ENCODE peak calls at places on chromosomes 1 and 21, in four cellular contexts. M, D, W and I are unnamed samples. For H3K9me3 and H3K4me1, the result is how much of the 10 kb centered on the place peaks cover.

GRCh38 chr1:54283214-54283996 is 83.4 kb downstream of the MRPL37 start:
- DNase-seq in M (no peak), D (no peak), W (no peak), I (no peak)

GRCh38 chr1:234925440-234926251 is 203.0 kb downstream of the TOMM20 start:
- DNase-seq in M (no peak), D (no peak), W (no peak), I (no peak)

GRCh38 chr1:48761986-48762385 is 14.7 kb downstream of the BEND5 start:
- DNase-seq in M (no peak), D (no peak), W (no peak), I (no peak)

GRCh38 chr21:44519346-44520325 is 20.4 kb downstream of the KRTAP10-1 start:
- DNase-seq in M (no peak), D (no peak), W (no peak), I (no peak)

GRCh38 chr1:242019018-242019417 is 20.1 kb upstream of the MAP1LC3C start:
- DNase-seq in M (no peak), D (no peak), W (no peak), I (no peak)

GRCh38 chr1:154861607-154862094 is 8.4 kb downstream of the KCNN3 start:
- DNase-seq in M (no peak), D (no peak), W (no peak), I (peak)

GRCh38 chr1:174324493-174324892 is 123.3 kb upstream of the GPR52 start:
- DNase-seq in M (no peak), D (no peak), W (no peak), I (no peak)

GRCh38 chr1:164137273-164137947 is 421.6 kb upstream of the PBX1 start:
- DNase-seq in M (no peak), D (no peak), W (no peak), I (no peak)

GRCh38 chr1:75472089-75472970 is 138.6 kb downstream of the SLC44A5 start:
- DNase-seq in M (no peak), D (no peak), W (no peak), I (no peak)

GRCh38 chr1:203644661-203645510 is 18.3 kb downstream of the ATP2B4 start:
- DNase-seq in M (no peak), D (no peak), W (no peak), I (no peak)

GRCh38 chr1:163315773-163316374 is 5.9 kb upstream of the NUF2 start:
- DNase-seq in M (no peak), D (no peak), W (no peak), I (no peak)

GRCh38 chr21:26169611-26170470 is 729 bp downstream of the APP start:
- DNase-seq in M (peak), D (peak), W (no peak), I (peak)

GRCh38 chr1:88655685-88656299 is 28.3 kb upstream of the PKN2 start:
- DNase-seq in M (no peak), D (no peak), W (no peak), I (no peak)

GRCh38 chr1:39564340-39564739 is 12.2 kb downstream of the PABPC4 start:
- DNase-seq in M (no peak), D (no peak), W (no peak), I (no peak)

GRCh38 chr1:220775238-220775853 is 11.4 kb upstream of the MTARC1 start:
- DNase-seq in M (no peak), D (no peak), W (no peak), I (no peak)

GRCh38 chr1:38004284-38005101 is 821 bp downstream of the FHL3 start:
- DNase-seq in M (peak), D (no peak), W (no peak), I (peak)

GRCh38 chr1:242723044-242723742 is 198.7 kb upstream of the PLD5 start:
- DNase-seq in M (no peak), D (no peak), W (no peak), I (no peak)

GRCh38 chr1:113416515-113416914 is 26.2 kb downstream of the MAGI3 start:
- DNase-seq in M (no peak), D (no peak), W (no peak), I (no peak)

GRCh38 chr1:183353597-183353996 is 64.6 kb downstream of the NMNAT2 start:
- DNase-seq in M (no peak), D (no peak), W (no peak), I (no peak)

GRCh38 chr1:161001537-161001936 is 19.4 kb downstream of the F11R start:
- DNase-seq in M (no peak), D (no peak), W (no peak), I (no peak)

GRCh38 chr1:232393010-232393833 is 236.7 kb downstream of the SIPA1L2 start:
- DNase-seq in M (no peak), D (no peak), W (no peak), I (no peak)

GRCh38 chr21:37819372-37819771 is 96.9 kb downstream of the KCNJ6 start:
- DNase-seq in M (no peak), D (no peak), W (no peak), I (no peak)

GRCh38 chr1:198523183-198523942 is 17.1 kb downstream of the ATP6V1G3 start:
- DNase-seq in M (no peak), D (no peak), W (no peak), I (no peak)

GRCh38 chr1:16155537-16156410 is at the start of gene EPHA2:
- DNase-seq in M (peak), D (peak), W (peak), I (peak)

GRCh38 chr1:56845343-56845742 is 9.3 kb upstream of the C8A start:
- DNase-seq in M (no peak), D (no peak), W (no peak), I (no peak)

GRCh38 chr1:54255026-54255425 is 55.1 kb downstream of the MRPL37 start:
- DNase-seq in M (no peak), D (no peak), W (no peak), I (no peak)

GRCh38 chr1:119266386-119266785 is 102.2 kb upstream of the HAO2 start:
- DNase-seq in M (no peak), D (no peak), W (no peak), I (no peak)

GRCh38 chr1:89757532-89757931 is 63.3 kb upstream of the LRRC8D start:
- DNase-seq in M (peak), D (no peak), W (no peak), I (no peak)

GRCh38 chr21:37006521-37007291 is at the start of gene RIPPLY3:
- DNase-seq in M (no peak), D (no peak), W (no peak), I (no peak)

GRCh38 chr1:156114919-156115513 is 505 bp downstream of the LMNA start:
- DNase-seq in M (no peak), D (no peak), W (no peak), I (peak)

GRCh38 chr21:26460621-26461020 is 112.5 kb downstream of the CYYR1 start:
- DNase-seq in M (no peak), D (no peak), W (no peak), I (no peak)

GRCh38 chr1:7680791-7681165 is 90.3 kb upstream of the VAMP3 start:
- DNase-seq in M (no peak), D (no peak), W (no peak), I (no peak)

GRCh38 chr1:242546441-242546840 is 21.9 kb upstream of the PLD5 start:
- DNase-seq in M (no peak), D (no peak), W (no peak), I (no peak)

GRCh38 chr1:109659997-109660755 is 4.3 kb downstream of the GSTM4 start:
- DNase-seq in M (no peak), D (no peak), W (no peak), I (no peak)

GRCh38 chr1:74790453-74790852 is 57.5 kb downstream of the TYW3 start:
- DNase-seq in M (no peak), D (no peak), W (no peak), I (no peak)

GRCh38 chr1:46295306-46295705 is 8.1 kb downstream of the LRRC41 start:
- DNase-seq in M (no peak), D (no peak), W (no peak), I (no peak)

GRCh38 chr1:12014141-12014981 is 4.9 kb upstream of the MIIP start:
- DNase-seq in M (no peak), D (no peak), W (no peak), I (no peak)

GRCh38 chr1:39102537-39103320 is 76.6 kb downstream of the NDUFS5 start:
- DNase-seq in M (no peak), D (no peak), W (no peak), I (no peak)

GRCh38 chr1:7616076-7616833 is 154.8 kb upstream of the VAMP3 start:
- DNase-seq in M (peak), D (no peak), W (no peak), I (no peak)

GRCh38 chr1:247060771-247061170 is 17.8 kb downstream of the ZNF670 start:
- DNase-seq in M (no peak), D (no peak), W (no peak), I (no peak)
- H3K9me3 ChIP-seq in M (under half), D (under half), W (under half), I (under half)

GRCh38 chr1:21874778-21875547 is 62.1 kb downstream of the HSPG2 start:
- DNase-seq in M (no peak), D (no peak), W (no peak), I (no peak)
- TF ChIP-seq POLR2A in M (no peak), D (no peak), W (no peak), I (no peak)

DNA sequence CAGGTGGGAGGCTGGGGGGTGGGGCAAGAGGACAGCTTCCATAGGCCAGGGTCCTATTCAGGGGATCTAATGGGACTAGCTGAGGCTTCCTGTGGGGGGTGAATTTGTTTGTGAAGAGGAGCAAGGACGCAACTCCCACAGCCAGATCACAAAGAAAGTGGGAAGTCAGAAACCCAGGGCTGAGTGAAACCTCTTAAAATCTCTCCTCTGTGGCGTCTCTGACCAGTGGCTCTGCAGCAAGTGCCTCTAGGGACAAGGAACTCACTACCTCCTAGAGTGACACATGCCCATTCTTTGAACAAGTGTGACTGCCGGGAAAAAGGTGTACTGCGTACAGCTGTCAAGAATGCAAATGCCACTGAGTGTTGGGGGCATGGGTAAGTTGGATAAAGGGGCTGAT is 187.9 kb downstream of the HIVEP3 start:
- DNase-seq in M (no peak), D (no peak), W (no peak), I (no peak)
- H3K4me1 ChIP-seq in M (under half), D (under half), W (under half), I (under half)

GRCh38 chr1:226736001-226736907 is 2.8 kb downstream of the ITPKB start:
- DNase-seq in M (no peak), D (no peak), W (no peak), I (peak)
- H3K9me3 ChIP-seq in M (under half), D (under half), W (under half), I (under half)

GRCh38 chr1:64755356-64755755 is 10.5 kb downstream of the RAVER2 start:
- DNase-seq in M (no peak), D (no peak), W (no peak), I (no peak)
- TF ChIP-seq POLR2A in M (no peak), D (no peak), W (no peak), I (no peak)

DNA sequence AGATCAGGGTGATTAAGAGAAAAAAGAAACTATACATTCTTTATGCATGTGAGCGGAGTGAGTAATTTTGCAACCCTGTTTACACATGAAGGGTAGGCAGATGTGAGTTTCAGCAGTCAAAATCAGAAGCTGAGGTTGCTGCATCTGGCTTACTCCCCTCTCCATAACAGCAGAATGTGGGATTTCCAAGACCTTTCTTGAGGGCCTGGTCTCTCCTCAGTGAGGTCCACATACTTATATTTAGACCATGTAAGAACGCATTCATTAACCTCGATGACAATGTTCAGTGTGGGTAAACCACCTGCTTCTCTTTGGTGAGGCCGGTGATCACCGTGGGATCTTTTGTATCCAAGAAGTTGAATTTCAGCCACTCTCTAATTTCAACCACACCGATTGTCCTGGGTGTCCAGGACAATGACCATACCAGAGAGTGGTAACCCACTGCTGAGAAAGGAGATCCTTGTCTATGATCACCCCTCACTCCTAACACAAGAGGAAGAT is 18.7 kb upstream of the RAP1A start:
- DNase-seq in M (no peak), D (no peak), W (no peak), I (no peak)
- H3K4me1 ChIP-seq in M (under half), D (under half), W (under half), I (under half)

DNA sequence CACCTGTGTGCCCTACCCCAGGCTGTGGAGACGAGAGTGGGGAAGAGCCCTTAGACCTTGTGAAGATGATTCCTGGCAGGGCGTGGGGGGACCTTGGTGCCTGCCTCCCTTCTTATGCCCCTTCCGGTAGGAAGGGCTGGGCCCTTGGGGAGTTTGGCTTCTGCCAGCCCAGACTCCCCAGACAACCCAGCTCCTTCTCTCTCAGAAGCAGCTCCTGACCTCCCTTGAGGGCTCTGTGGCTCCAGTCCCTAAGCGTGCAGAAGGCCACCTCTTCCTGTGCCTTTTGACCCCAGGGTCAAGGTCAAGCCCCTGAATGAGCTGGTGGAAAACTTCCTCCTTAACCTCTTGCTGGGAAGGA is 958 bp downstream of the RPS6KA1 start:
- DNase-seq in M (no peak), D (no peak), W (no peak), I (no peak)
- H3K9me3 ChIP-seq in M (under half), D (under half), W (under half), I (under half)